ENCODE peak calls at places on chromosomes 12 and 14, in seven cellular contexts. K is upper lobe of right lung, O is HepG2, A is MM.1S, G is brain microvascular endothelial cell, V is choroid plexus epithelial cell, F is colonic mucosa. X is an unnamed sample.

GRCh38 chr12:89566615-89567014 is 40.8 kb upstream of the POC1B start:
- DNase-seq in K (no peak), V (peak), F (no peak), G (peak), O (no peak), A (no peak), X (peak)

GRCh38 chr14:105067140-105067968 is 2.1 kb upstream of the GPR132 start:
- DNase-seq in O (no peak), A (peak), F (no peak), V (peak), K (peak), G (peak), X (no peak)

GRCh38 chr14:77041837-77042557 is 13.5 kb upstream of the IRF2BPL start:
- DNase-seq in G (peak), A (no peak), F (no peak), K (no peak), V (peak), O (no peak), X (no peak)

GRCh38 chr12:46664771-46665287 is 161.0 kb downstream of the SLC38A4 start:
- DNase-seq in V (peak), F (no peak), O (peak), G (peak), A (peak), K (no peak), X (peak)

GRCh38 chr14:104851896-104852663 is 13.0 kb upstream of the CEP170B start:
- DNase-seq in K (peak), F (no peak), O (no peak), V (no peak), G (no peak), A (no peak), X (peak)

GRCh38 chr14:60602312-60602711 is 47.0 kb downstream of the SIX1 start:
- DNase-seq in O (no peak), V (no peak), G (no peak), A (no peak), F (no peak), K (no peak), X (no peak)

GRCh38 chr12:92604786-92605185 is 98.0 kb upstream of the PLEKHG7 start:
- DNase-seq in F (no peak), V (no peak), O (no peak), G (no peak), A (no peak), K (no peak), X (no peak)

GRCh38 chr12:31832740-31833540 is 104.1 kb upstream of the AMN1 start:
- DNase-seq in F (no peak), A (no peak), K (no peak), O (no peak), V (no peak), G (no peak), X (no peak)

GRCh38 chr14:92625213-92625612 is 111.6 kb downstream of the RIN3 start:
- DNase-seq in V (peak), O (no peak), A (no peak), F (no peak), K (no peak), G (peak), X (no peak)

GRCh38 chr12:132734206-132734605 is 23.6 kb downstream of the PGAM5 start:
- DNase-seq in A (no peak), V (peak), O (no peak), G (no peak), K (no peak), F (no peak), X (no peak)

GRCh38 chr12:49949866-49950265 is 671 bp upstream of the AQP2 start:
- DNase-seq in O (no peak), K (peak), A (no peak), V (no peak), F (no peak), G (no peak), X (no peak)

GRCh38 chr12:126362964-126363363 is 1297.7 kb downstream of the AACS start:
- DNase-seq in G (no peak), V (no peak), K (no peak), A (no peak), F (no peak), O (no peak), X (no peak)
- TF ChIP-seq CTCF in G (no peak), V (no peak), K (no peak), A (no peak), F (no peak), O (no peak), X (no peak)

GRCh38 chr12:114166360-114166759 is 200.2 kb upstream of the RBM19 start:
- DNase-seq in K (no peak), F (no peak), O (peak), A (no peak), V (no peak), G (no peak), X (peak)
- TF ChIP-seq CTCF in K (peak), F (peak), O (peak), A (peak), V (no peak), G (no peak), X (no peak)

GRCh38 chr14:36449903-36450302 is 70.1 kb downstream of the NKX2-1 start:
- DNase-seq in G (no peak), A (no peak), V (no peak), K (no peak), F (no peak), O (no peak), X (no peak)
- TF ChIP-seq CTCF in G (no peak), A (no peak), V (no peak), K (no peak), F (no peak), O (no peak), X (no peak)

GRCh38 chr14:87002831-87003230 is 990.2 kb downstream of the GALC start:
- DNase-seq in V (no peak), G (no peak), A (no peak), K (no peak), O (no peak), F (no peak), X (no peak)
- TF ChIP-seq CTCF in V (no peak), G (no peak), A (no peak), K (no peak), O (no peak), F (no peak), X (no peak)

GRCh38 chr14:103020271-103020910 is 37.0 kb downstream of the CDC42BPB start:
- DNase-seq in F (no peak), V (no peak), A (no peak), K (no peak), O (no peak), G (no peak), X (no peak)

GRCh38 chr14:103023881-103024473 is 33.4 kb downstream of the CDC42BPB start:
- DNase-seq in K (no peak), V (peak), A (no peak), F (no peak), G (peak), O (no peak), X (no peak)

GRCh38 chr14:103021817-103022668 is 35.3 kb downstream of the CDC42BPB start:
- DNase-seq in O (no peak), G (peak), K (no peak), V (peak), A (no peak), F (no peak), X (no peak)

GRCh38 chr14:103019827-103020226 is 37.5 kb downstream of the CDC42BPB start:
- DNase-seq in O (no peak), F (no peak), V (no peak), K (peak), G (no peak), A (no peak), X (no peak)

GRCh38 chr14:103022669-103023044 is 34.7 kb downstream of the CDC42BPB start:
- DNase-seq in A (no peak), K (no peak), V (peak), O (no peak), G (no peak), F (no peak), X (no peak)
- TF ChIP-seq CTCF in A (no peak), K (no peak), V (peak), O (no peak), G (no peak), F (no peak), X (no peak)

X was measured in GM13976.